ENCODE peak calls at places on chromosomes 12 and 14, in eight cellular contexts. R is psoas muscle; Y is CD4-positive, CD25-positive, alpha-beta regulatory T cell; O is testis; M is uterus; H is CD8-positive, alpha-beta T cell; C is CD8-positive, alpha-beta memory T cell; I is hepatocyte. P is an unnamed sample.

GRCh38 chr12:64998327-64999156 is 122.6 kb downstream of the WIF1 start:
- DNase-seq in R (no peak), Y (no peak), O (no peak), M (no peak), H (no peak), C (no peak), I (peak; percentile 19), P (no peak)

GRCh38 chr12:64318605-64319004 is 72.0 kb downstream of the C12orf56 start:
- DNase-seq in R (no peak), Y (no peak), O (no peak), M (no peak), H (no peak), C (no peak), I (peak; percentile 5), P (no peak)

GRCh38 chr14:52313493-52313881 is 625 bp upstream of the PTGER2 start:
- DNase-seq in R (no peak), Y (peak; percentile 21), O (no peak), M (no peak), H (no peak), C (no peak), I (no peak), P (no peak)

GRCh38 chr14:52025952-52026510 is 36.7 kb downstream of the RTRAF start:
- DNase-seq in R (no peak), Y (no peak), O (no peak), M (no peak), H (no peak), C (no peak), I (no peak), P (no peak)

GRCh38 chr12:75644472-75645072 is 133.2 kb upstream of the KRR1 start:
- DNase-seq in R (no peak), Y (no peak), O (no peak), M (no peak), H (no peak), C (no peak), I (no peak), P (no peak)

GRCh38 chr12:68080577-68080976 is 79.0 kb downstream of the IFNG start:
- DNase-seq in R (no peak), Y (peak; percentile 18), O (no peak), M (no peak), H (peak; percentile 56), C (peak; percentile 11), I (no peak), P (no peak)

GRCh38 chr12:54593135-54593534 is 4.7 kb upstream of the PPP1R1A start:
- DNase-seq in R (no peak), Y (no peak), O (no peak), M (no peak), H (no peak), C (no peak), I (peak; percentile 30), P (no peak)

GRCh38 chr12:122282066-122282465 is 15.8 kb upstream of the VPS33A start:
- DNase-seq in R (no peak), Y (no peak), O (no peak), M (no peak), H (no peak), C (no peak), I (no peak), P (no peak)

GRCh38 chr12:108833355-108833733 is 24.0 kb downstream of the SSH1 start:
- DNase-seq in R (peak; percentile 71), Y (no peak), O (no peak), M (no peak), H (no peak), C (no peak), I (peak; percentile 57), P (no peak)

GRCh38 chr14:58772814-58773620 is 135.3 kb downstream of the DACT1 start:
- DNase-seq in R (no peak), Y (no peak), O (no peak), M (no peak), H (no peak), C (no peak), I (peak; percentile 45), P (no peak)

GRCh38 chr14:96316087-96316486 is 47.1 kb downstream of the ATG2B start:
- DNase-seq in R (no peak), Y (no peak), O (no peak), M (no peak), H (no peak), C (no peak), I (no peak), P (no peak)

GRCh38 chr14:72318648-72319047 is 386.4 kb downstream of the RGS6 start:
- DNase-seq in R (no peak), Y (peak; percentile 44), O (no peak), M (no peak), H (no peak), C (no peak), I (no peak), P (no peak)

GRCh38 chr12:100830003-100830795 is 35.6 kb downstream of the ANO4 start:
- DNase-seq in R (no peak), Y (no peak), O (no peak), M (no peak), H (no peak), C (no peak), I (no peak), P (no peak)

GRCh38 chr12:34349673-34349961 is 327.3 kb downstream of the ALG10 start:
- DNase-seq in R (no peak), Y (no peak), O (no peak), M (no peak), H (no peak), C (no peak), I (no peak), P (no peak)

GRCh38 chr12:93784339-93785086 is 107.3 kb downstream of the CRADD start:
- DNase-seq in R (peak; percentile 60), Y (peak; percentile 90), O (peak; percentile 70), M (peak; percentile 79), H (no peak), C (no peak), I (peak; percentile 34), P (peak; percentile 81)

GRCh38 chr14:78195431-78195830 is 25.3 kb downstream of the NRXN3 start:
- DNase-seq in R (no peak), Y (no peak), O (no peak), M (no peak), H (no peak), C (no peak), I (no peak), P (no peak)

GRCh38 chr14:42316746-42317145 is 710.1 kb downstream of the LRFN5 start:
- DNase-seq in R (no peak), Y (no peak), O (no peak), M (no peak), H (no peak), C (no peak), I (no peak), P (no peak)

GRCh38 chr14:42323426-42323825 is 716.8 kb downstream of the LRFN5 start:
- DNase-seq in R (no peak), Y (no peak), O (no peak), M (no peak), H (no peak), C (no peak), I (no peak), P (no peak)

DNA sequence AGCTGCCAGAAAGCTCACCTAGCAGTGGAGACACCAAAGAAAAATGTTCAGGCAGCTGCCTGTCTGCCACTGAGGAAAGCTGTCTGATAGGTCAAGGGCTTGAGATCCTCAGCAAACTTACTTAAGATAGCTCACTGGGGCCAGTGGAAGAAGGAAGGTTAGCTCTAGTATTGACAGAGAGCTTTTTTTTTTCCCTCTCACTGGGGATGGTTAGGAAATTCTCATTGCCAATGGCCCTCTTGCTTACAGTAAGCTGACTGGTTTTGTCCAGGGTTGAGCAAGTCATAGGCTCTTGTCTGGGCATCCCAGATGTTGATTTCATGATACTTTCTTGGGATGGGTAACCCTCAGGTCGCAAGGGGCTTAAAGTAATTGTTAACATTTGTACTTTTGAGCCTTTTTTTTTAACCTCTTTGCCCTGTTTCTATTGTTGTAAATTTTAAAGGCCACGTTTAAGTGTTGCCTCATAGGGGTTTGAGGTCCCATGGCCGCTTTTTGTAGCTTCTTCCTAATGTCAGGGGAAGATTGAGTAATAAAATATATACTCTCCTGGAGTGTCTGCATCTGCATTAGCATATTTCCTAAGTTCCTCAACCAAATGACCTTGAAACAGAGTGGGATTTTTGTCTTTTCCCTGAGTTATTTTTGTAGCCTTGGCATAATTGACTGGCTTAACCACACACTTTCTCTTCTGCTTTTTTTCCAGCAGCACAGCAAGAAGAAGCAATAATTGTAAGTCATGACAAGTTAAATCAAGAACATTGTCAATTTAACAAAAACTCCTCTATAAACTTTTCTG is 716.0 kb downstream of the LRFN5 start:
- DNase-seq in R (no peak), Y (no peak), O (no peak), M (no peak), H (no peak), C (no peak), I (no peak), P (no peak)
- H3K9me3 ChIP-seq in R (no peaks in the 10 kb centered on the region), Y (peaks cover 4% of the 10 kb centered on the region), O (no peaks in the 10 kb centered on the region), M (no peaks in the 10 kb centered on the region), H (no peaks in the 10 kb centered on the region), C (no peaks in the 10 kb centered on the region), I (no peaks in the 10 kb centered on the region), P (no peaks in the 10 kb centered on the region)

GRCh38 chr14:29652586-29652985 is 275.1 kb downstream of the PRKD1 start:
- DNase-seq in R (no peak), Y (no peak), O (no peak), M (no peak), H (no peak), C (no peak), I (no peak), P (no peak)
- H3K9me3 ChIP-seq in R (peaks cover 9% of the 10 kb centered on the region), Y (peaks cover 26% of the 10 kb centered on the region), O (no peaks in the 10 kb centered on the region), M (no peaks in the 10 kb centered on the region), H (peaks cover 3% of the 10 kb centered on the region), C (no peaks in the 10 kb centered on the region), I (peaks cover 18% of the 10 kb centered on the region), P (peaks cover 10% of the 10 kb centered on the region)

DNA sequence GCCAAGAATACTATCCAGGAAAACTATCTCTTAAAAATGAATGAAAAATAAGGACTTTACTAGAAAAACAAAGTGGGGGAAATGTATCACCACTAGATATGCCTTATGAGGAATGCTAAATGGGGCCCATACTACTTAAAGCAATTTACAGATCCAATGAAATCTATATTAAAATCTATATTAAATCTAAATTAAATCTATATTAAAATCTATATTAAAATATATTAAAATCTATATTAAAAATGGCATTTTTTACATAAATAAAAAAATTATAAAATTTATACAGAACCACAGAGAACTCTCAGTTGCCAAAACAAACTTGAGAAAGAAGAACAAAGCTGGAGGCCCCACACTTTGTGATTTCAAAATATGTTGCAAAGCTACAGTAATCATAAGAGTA is 234.5 kb downstream of the RPL10L start:
- DNase-seq in R (no peak), Y (no peak), O (no peak), M (no peak), H (no peak), C (no peak), I (no peak), P (no peak)
- H3K9me3 ChIP-seq in R (peaks cover 8% of the 10 kb centered on the region), Y (no peaks in the 10 kb centered on the region), O (no peaks in the 10 kb centered on the region), M (peaks cover 5% of the 10 kb centered on the region), H (no peaks in the 10 kb centered on the region), C (no peaks in the 10 kb centered on the region), I (no peaks in the 10 kb centered on the region), P (peaks cover 5% of the 10 kb centered on the region)

DNA sequence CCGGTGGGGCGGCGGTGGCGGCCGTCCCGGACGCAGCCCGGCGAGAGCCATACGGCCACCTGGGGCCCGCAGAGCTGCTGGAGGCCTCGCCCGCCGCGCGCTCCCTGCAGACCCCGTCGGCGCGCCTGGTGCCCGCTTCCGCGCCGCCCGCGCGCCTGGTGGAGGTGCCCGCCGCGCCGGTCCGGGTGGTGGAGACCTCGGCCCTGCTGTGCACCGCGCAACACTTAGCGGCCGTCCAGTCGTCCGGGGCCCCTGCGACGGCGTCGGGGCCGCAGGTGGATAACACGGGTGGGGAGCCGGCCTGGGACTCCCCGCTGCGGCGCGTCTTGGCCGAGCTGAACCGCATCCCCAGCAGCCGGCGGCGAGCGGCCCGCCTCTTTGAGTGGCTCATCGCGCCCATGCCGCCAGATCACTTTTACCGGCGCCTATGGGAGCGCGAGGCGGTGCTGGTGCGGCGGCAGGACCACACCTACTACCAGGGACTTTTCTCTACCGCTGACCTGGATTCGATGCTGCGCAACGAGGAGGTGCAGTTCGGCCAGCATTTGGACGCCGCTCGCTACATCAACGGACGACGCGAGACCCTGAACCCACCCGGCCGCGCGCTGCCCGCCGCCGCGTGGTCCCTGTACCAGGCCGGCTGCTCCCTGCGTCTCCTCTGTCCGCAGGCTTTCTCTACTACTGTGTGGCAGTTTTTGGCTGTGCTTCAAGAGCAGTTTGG is 683 bp downstream of the RIOX1 start:
- DNase-seq in R (peak; percentile 64), Y (peak; percentile 84), O (peak; percentile 54), M (peak; percentile 55), H (no peak), C (peak; percentile 67), I (peak; percentile 73), P (peak; percentile 60)
- H3K9me3 ChIP-seq in R (no peaks in the 10 kb centered on the region), Y (no peaks in the 10 kb centered on the region), O (no peaks in the 10 kb centered on the region), M (no peaks in the 10 kb centered on the region), H (no peaks in the 10 kb centered on the region), C (no peaks in the 10 kb centered on the region), I (no peaks in the 10 kb centered on the region), P (no peaks in the 10 kb centered on the region)